ENCODE peak calls at places on chromosomes 16 and 17, in eight cellular contexts. One of them, this sample, is unnamed.

GRCh38 chr16:67800252-67801046 is 5.9 kb downstream of the RANBP10 start:
- DNase-seq in activated naive CD4-positive, alpha-beta T cell treated with anti-CD3 and anti-CD28 coated beads for 36 hours: no peak
- DNase-seq in NCI-H1436: no peak
- DNase-seq in COR-L47: no peak
- DNase-seq in activated T-helper 1 cell treated with Interleukin-2 at 50 U/mL for 16 hours: no peak
- DNase-seq in EL: no peak
- DNase-seq in breast epithelium: no peak
- DNase-seq in T-helper 17 cell: no peak
- DNase-seq in this sample: no peak

GRCh38 chr16:22788190-22788530 is 25.8 kb upstream of the HS3ST2 start:
- DNase-seq in activated naive CD4-positive, alpha-beta T cell treated with anti-CD3 and anti-CD28 coated beads for 36 hours: no peak
- DNase-seq in NCI-H1436: no peak
- DNase-seq in COR-L47: no peak
- DNase-seq in activated T-helper 1 cell treated with Interleukin-2 at 50 U/mL for 16 hours: no peak
- DNase-seq in EL: no peak
- DNase-seq in breast epithelium: no peak
- DNase-seq in T-helper 17 cell: no peak
- DNase-seq in this sample: peak; percentile 7

GRCh38 chr16:28925386-28926228 is 569 bp upstream of the RABEP2 start:
- DNase-seq in activated naive CD4-positive, alpha-beta T cell treated with anti-CD3 and anti-CD28 coated beads for 36 hours: peak; percentile 94
- DNase-seq in NCI-H1436: peak; percentile 52
- DNase-seq in COR-L47: peak; percentile 36
- DNase-seq in activated T-helper 1 cell treated with Interleukin-2 at 50 U/mL for 16 hours: peak; percentile 69
- DNase-seq in EL: peak; percentile 85
- DNase-seq in breast epithelium: peak; percentile 67
- DNase-seq in T-helper 17 cell: peak; percentile 58
- DNase-seq in this sample: peak; percentile 84

GRCh38 chr16:19804538-19805323 is 79.9 kb downstream of the GPRC5B start:
- DNase-seq in activated naive CD4-positive, alpha-beta T cell treated with anti-CD3 and anti-CD28 coated beads for 36 hours: peak; percentile 79
- DNase-seq in NCI-H1436: peak; percentile 70
- DNase-seq in COR-L47: peak; percentile 96
- DNase-seq in activated T-helper 1 cell treated with Interleukin-2 at 50 U/mL for 16 hours: peak; percentile 29
- DNase-seq in EL: no peak
- DNase-seq in breast epithelium: peak; percentile 68
- DNase-seq in T-helper 17 cell: no peak
- DNase-seq in this sample: no peak

GRCh38 chr16:87951550-87952538 is 610 bp downstream of the BANP start:
- DNase-seq in activated naive CD4-positive, alpha-beta T cell treated with anti-CD3 and anti-CD28 coated beads for 36 hours: peak; percentile 32
- DNase-seq in NCI-H1436: no peak
- DNase-seq in COR-L47: no peak
- DNase-seq in activated T-helper 1 cell treated with Interleukin-2 at 50 U/mL for 16 hours: no peak
- DNase-seq in EL: no peak
- DNase-seq in breast epithelium: no peak
- DNase-seq in T-helper 17 cell: no peak
- DNase-seq in this sample: peak; percentile 33

GRCh38 chr17:21287703-21288449 is 3.4 kb downstream of the MAP2K3 start:
- DNase-seq in activated naive CD4-positive, alpha-beta T cell treated with anti-CD3 and anti-CD28 coated beads for 36 hours: peak; percentile 98
- DNase-seq in NCI-H1436: peak; percentile 76
- DNase-seq in COR-L47: no peak
- DNase-seq in activated T-helper 1 cell treated with Interleukin-2 at 50 U/mL for 16 hours: peak; percentile 92
- DNase-seq in EL: peak; percentile 99
- DNase-seq in breast epithelium: peak; percentile 95
- DNase-seq in T-helper 17 cell: peak; percentile 88
- DNase-seq in this sample: peak; percentile 98

GRCh38 chr16:29820271-29820701 is at the start of gene MVP:
- DNase-seq in activated naive CD4-positive, alpha-beta T cell treated with anti-CD3 and anti-CD28 coated beads for 36 hours: peak; percentile 81
- DNase-seq in NCI-H1436: peak; percentile 28
- DNase-seq in COR-L47: no peak
- DNase-seq in activated T-helper 1 cell treated with Interleukin-2 at 50 U/mL for 16 hours: no peak
- DNase-seq in EL: peak; percentile 74
- DNase-seq in breast epithelium: no peak
- DNase-seq in T-helper 17 cell: no peak
- DNase-seq in this sample: peak; percentile 73

GRCh38 chr16:47143677-47144558 is at the start of gene NETO2:
- DNase-seq in activated naive CD4-positive, alpha-beta T cell treated with anti-CD3 and anti-CD28 coated beads for 36 hours: peak; percentile 57
- DNase-seq in NCI-H1436: peak; percentile 34
- DNase-seq in COR-L47: peak; percentile 41
- DNase-seq in activated T-helper 1 cell treated with Interleukin-2 at 50 U/mL for 16 hours: peak; percentile 61
- DNase-seq in EL: peak; percentile 62
- DNase-seq in breast epithelium: peak; percentile 22
- DNase-seq in T-helper 17 cell: peak; percentile 64
- DNase-seq in this sample: peak; percentile 63

GRCh38 chr17:78390241-78391050 is 12.0 kb downstream of the PGS1 start:
- DNase-seq in activated naive CD4-positive, alpha-beta T cell treated with anti-CD3 and anti-CD28 coated beads for 36 hours: no peak
- DNase-seq in NCI-H1436: no peak
- DNase-seq in COR-L47: no peak
- DNase-seq in activated T-helper 1 cell treated with Interleukin-2 at 50 U/mL for 16 hours: no peak
- DNase-seq in EL: peak; percentile 99
- DNase-seq in breast epithelium: no peak
- DNase-seq in T-helper 17 cell: no peak
- DNase-seq in this sample: peak; percentile 99

GRCh38 chr16:4945560-4946502 is 8.9 kb upstream of the PPL start:
- DNase-seq in activated naive CD4-positive, alpha-beta T cell treated with anti-CD3 and anti-CD28 coated beads for 36 hours: no peak
- DNase-seq in NCI-H1436: no peak
- DNase-seq in COR-L47: no peak
- DNase-seq in activated T-helper 1 cell treated with Interleukin-2 at 50 U/mL for 16 hours: no peak
- DNase-seq in EL: peak; percentile 87
- DNase-seq in breast epithelium: peak; percentile 86
- DNase-seq in T-helper 17 cell: no peak
- DNase-seq in this sample: peak; percentile 76

GRCh38 chr17:58192612-58193011 is at the start of gene EPX:
- DNase-seq in activated naive CD4-positive, alpha-beta T cell treated with anti-CD3 and anti-CD28 coated beads for 36 hours: no peak
- DNase-seq in NCI-H1436: no peak
- DNase-seq in COR-L47: no peak
- DNase-seq in activated T-helper 1 cell treated with Interleukin-2 at 50 U/mL for 16 hours: no peak
- DNase-seq in EL: no peak
- DNase-seq in breast epithelium: no peak
- DNase-seq in T-helper 17 cell: no peak
- DNase-seq in this sample: no peak

GRCh38 chr16:88761830-88762229 is 23.2 kb downstream of the PIEZO1 start:
- DNase-seq in activated naive CD4-positive, alpha-beta T cell treated with anti-CD3 and anti-CD28 coated beads for 36 hours: no peak
- DNase-seq in NCI-H1436: no peak
- DNase-seq in COR-L47: no peak
- DNase-seq in activated T-helper 1 cell treated with Interleukin-2 at 50 U/mL for 16 hours: no peak
- DNase-seq in EL: no peak
- DNase-seq in breast epithelium: no peak
- DNase-seq in T-helper 17 cell: no peak
- DNase-seq in this sample: no peak

GRCh38 chr17:44354582-44355309 is 8.9 kb downstream of the FAM171A2 start:
- DNase-seq in activated naive CD4-positive, alpha-beta T cell treated with anti-CD3 and anti-CD28 coated beads for 36 hours: peak; percentile 47
- DNase-seq in NCI-H1436: no peak
- DNase-seq in COR-L47: no peak
- DNase-seq in activated T-helper 1 cell treated with Interleukin-2 at 50 U/mL for 16 hours: peak; percentile 55
- DNase-seq in EL: no peak
- DNase-seq in breast epithelium: no peak
- DNase-seq in T-helper 17 cell: peak; percentile 44
- DNase-seq in this sample: no peak

This sample was measured in ELR.